ENCODE peak calls at places on chromosomes 1 and 21, in four cellular contexts. F is MM.1S, U is left lobe of liver, W is cardiac fibroblast. Y is an unnamed sample.

GRCh38 chr1:41449326-41449921 is 35.1 kb downstream of the EDN2 start:
- DNase-seq in F (no peak), U (no peak), W (no peak), Y (no peak)

GRCh38 chr1:19676438-19676922 is 11.8 kb downstream of the HTR6 start:
- DNase-seq in F (peak; percentile 23), U (no peak), W (peak; percentile 78), Y (peak; percentile 80)

GRCh38 chr1:56284933-56285332 is 294.4 kb downstream of the PLPP3 start:
- DNase-seq in F (no peak), U (no peak), W (peak; percentile 73), Y (peak; percentile 86)

GRCh38 chr1:26350701-26351590 is 3.0 kb downstream of the CRYBG2 start:
- DNase-seq in F (no peak), U (no peak), W (peak; percentile 41), Y (peak; percentile 49)

GRCh38 chr1:110136911-110137310 is 13.4 kb upstream of the SLC6A17 start:
- DNase-seq in F (peak; percentile 66), U (no peak), W (no peak), Y (no peak)

GRCh38 chr21:30942192-30942591 is 60.8 kb upstream of the KRTAP11-1 start:
- DNase-seq in F (no peak), U (no peak), W (no peak), Y (no peak)

GRCh38 chr1:102434421-102434820 is 437.7 kb upstream of the OLFM3 start:
- DNase-seq in F (peak; percentile 52), U (no peak), W (no peak), Y (peak; percentile 3)

GRCh38 chr1:52603680-52604501 is 1.7 kb downstream of the GPX7 start:
- DNase-seq in F (no peak), U (no peak), W (no peak), Y (no peak)

GRCh38 chr1:237877628-237878027 is 13.1 kb downstream of the ZP4 start:
- DNase-seq in F (no peak), U (no peak), W (no peak), Y (no peak)

GRCh38 chr1:201898992-201899391 is 10.3 kb downstream of the SHISA4 start:
- DNase-seq in F (no peak), U (no peak), W (no peak), Y (no peak)

GRCh38 chr21:20971296-20971921 is 26.8 kb upstream of the NCAM2 start:
- DNase-seq in F (peak; percentile 70), U (no peak), W (peak; percentile 69), Y (peak; percentile 69)

Y was measured in fibroblast of pulmonary artery.